ENCODE peak calls at places on chromosomes 7 and 10, in five cellular contexts. U is NCI-H82; J is H9; C is stimulated activated CD4-positive, alpha-beta T cell treated with anti-CD3 and anti-CD28 coated beads, TNF-alpha, amount 100 ng/mL, for 1 hour; B is colonic mucosa. I is an unnamed sample.

GRCh38 chr7:31408120-31408729 is 67.7 kb upstream of the NEUROD6 start:
- DNase-seq in U (no peak), J (no peak), C (no peak), B (no peak), I (peak)

GRCh38 chr10:104330168-104331117 is 7.8 kb downstream of the ITPRIP start:
- DNase-seq in U (no peak), J (no peak), C (no peak), B (no peak), I (peak)

GRCh38 chr10:30037620-30038336 is 21.6 kb downstream of the JCAD start:
- DNase-seq in U (no peak), J (no peak), C (no peak), B (no peak), I (no peak)

GRCh38 chr7:75639893-75640600 is 98.7 kb downstream of the HIP1 start:
- DNase-seq in U (peak), J (peak), C (no peak), B (no peak), I (no peak)

GRCh38 chr7:98151884-98152283 is 45.2 kb downstream of the LMTK2 start:
- DNase-seq in U (no peak), J (no peak), C (no peak), B (no peak), I (no peak)

GRCh38 chr7:33495207-33495606 is 365.8 kb downstream of the BBS9 start:
- DNase-seq in U (no peak), J (no peak), C (no peak), B (no peak), I (peak)

GRCh38 chr10:101694056-101694673 is 805 bp downstream of the FBXW4 start:
- DNase-seq in U (peak), J (peak), C (peak), B (peak), I (peak)

GRCh38 chr10:71741029-71741428 is 21.5 kb upstream of the C10orf105 start:
- DNase-seq in U (no peak), J (no peak), C (no peak), B (no peak), I (no peak)

GRCh38 chr7:113774182-113774807 is 144.5 kb downstream of the PPP1R3A start:
- DNase-seq in U (peak), J (no peak), C (no peak), B (no peak), I (peak)

GRCh38 chr7:137965942-137966624 is 35.8 kb downstream of the CREB3L2 start:
- DNase-seq in U (no peak), J (no peak), C (no peak), B (no peak), I (no peak)

GRCh38 chr7:92634125-92634710 is 44.0 kb upstream of the FAM133B start:
- DNase-seq in U (no peak), J (no peak), C (no peak), B (no peak), I (no peak)

GRCh38 chr10:69976795-69977546 is 75.7 kb upstream of the MACROH2A2 start:
- DNase-seq in U (no peak), J (no peak), C (no peak), B (no peak), I (no peak)

GRCh38 chr10:14173391-14173705 is 157.4 kb downstream of the FRMD4A start:
- DNase-seq in U (no peak), J (no peak), C (no peak), B (no peak), I (peak)

I was measured in choroid plexus epithelial cell.